ENCODE peak calls at places on chromosomes 1 and 21, in six cellular contexts. Q is BE2C, H is retinal pigment epithelial cell, U is amniotic stem cell, Z is AG08396, E is SW 1271. P is an unnamed sample.
A peak's percentile ranks its signal among the peaks of the same experiment; 100 is the strongest.

GRCh38 chr1:203127672-203128611 is at the start of gene ADORA1:
- DNase-seq in Q (peak; percentile 64), H (no peak), U (peak; percentile 42), Z (peak; percentile 76), E (no peak), P (peak; percentile 63)

GRCh38 chr1:41394405-41394804 is 33.2 kb downstream of the FOXO6 start:
- DNase-seq in Q (no peak), H (no peak), U (no peak), Z (no peak), E (no peak), P (no peak)

GRCh38 chr1:43437031-43437973 is 16.4 kb downstream of the HYI start:
- DNase-seq in Q (no peak), H (no peak), U (no peak), Z (no peak), E (no peak), P (no peak)

GRCh38 chr1:112509005-112509659 is 367 bp downstream of the WNT2B start:
- DNase-seq in Q (no peak), H (no peak), U (no peak), Z (no peak), E (no peak), P (peak; percentile 38)

GRCh38 chr1:180123463-180123936 is 31.2 kb upstream of the QSOX1 start:
- DNase-seq in Q (no peak), H (no peak), U (no peak), Z (no peak), E (no peak), P (no peak)

GRCh38 chr1:186708578-186709203 is 28.5 kb upstream of the PTGS2 start:
- DNase-seq in Q (no peak), H (no peak), U (no peak), Z (no peak), E (no peak), P (peak; percentile 36)

GRCh38 chr1:112618114-112618720 is 724 bp downstream of the ST7L start:
- DNase-seq in Q (no peak), H (no peak), U (no peak), Z (no peak), E (peak; percentile 8), P (peak; percentile 31)

GRCh38 chr1:200896571-200897187 is 2.0 kb downstream of the INAVA start:
- DNase-seq in Q (no peak), H (no peak), U (no peak), Z (no peak), E (no peak), P (no peak)

GRCh38 chr21:31555741-31556191 is 103.7 kb upstream of the SOD1 start:
- DNase-seq in Q (no peak), H (no peak), U (no peak), Z (no peak), E (no peak), P (no peak)

GRCh38 chr1:229406798-229407197 is 27.1 kb downstream of the ACTA1 start:
- DNase-seq in Q (no peak), H (no peak), U (no peak), Z (no peak), E (no peak), P (no peak)

GRCh38 chr1:111948209-111949131 is 41.0 kb downstream of the KCND3 start:
- DNase-seq in Q (peak; percentile 76), H (no peak), U (no peak), Z (no peak), E (no peak), P (peak; percentile 3)

GRCh38 chr1:74422379-74423155 is 89.8 kb downstream of the LRRC53 start:
- DNase-seq in Q (no peak), H (no peak), U (no peak), Z (no peak), E (no peak), P (no peak)

GRCh38 chr1:84888753-84889152 is 4.3 kb downstream of the LPAR3 start:
- DNase-seq in Q (no peak), H (no peak), U (no peak), Z (no peak), E (no peak), P (no peak)

GRCh38 chr1:167794043-167794442 is 72.3 kb downstream of the MPZL1 start:
- DNase-seq in Q (no peak), H (no peak), U (no peak), Z (no peak), E (no peak), P (no peak)

GRCh38 chr21:31720330-31720729 is 11.6 kb downstream of the SCAF4 start:
- DNase-seq in Q (no peak), H (no peak), U (no peak), Z (no peak), E (no peak), P (no peak)

GRCh38 chr1:39965051-39965450 is 10.1 kb downstream of the MFSD2A start:
- DNase-seq in Q (no peak), H (no peak), U (no peak), Z (no peak), E (no peak), P (no peak)

GRCh38 chr1:173062156-173062938 is 11.6 kb upstream of the TNFSF18 start:
- DNase-seq in Q (no peak), H (peak; percentile 46), U (peak; percentile 33), Z (peak; percentile 44), E (peak; percentile 13), P (peak; percentile 71)

GRCh38 chr1:24322636-24323177 is 3.5 kb downstream of the GRHL3 start:
- DNase-seq in Q (no peak), H (no peak), U (no peak), Z (peak; percentile 33), E (no peak), P (no peak)

GRCh38 chr1:222634180-222635013 is 16.5 kb downstream of the MIA3 start:
- DNase-seq in Q (peak; percentile 65), H (peak; percentile 55), U (peak; percentile 46), Z (peak; percentile 61), E (peak; percentile 29), P (peak; percentile 90)

GRCh38 chr1:56374026-56374974 is 205.1 kb downstream of the PLPP3 start:
- DNase-seq in Q (peak; percentile 66), H (no peak), U (no peak), Z (peak; percentile 15), E (no peak), P (peak; percentile 54)

GRCh38 chr1:206581571-206581981 is 30.7 kb downstream of the EIF2D start:
- DNase-seq in Q (no peak), H (no peak), U (no peak), Z (no peak), E (no peak), P (no peak)

GRCh38 chr21:45403825-45404725 is 890 bp upstream of the COL18A1 start:
- DNase-seq in Q (no peak), H (no peak), U (no peak), Z (no peak), E (no peak), P (no peak)

GRCh38 chr1:12608311-12608957 is 9.6 kb downstream of the DHRS3 start:
- DNase-seq in Q (no peak), H (no peak), U (no peak), Z (no peak), E (no peak), P (no peak)

GRCh38 chr1:211684791-211685190 is 9.4 kb upstream of the NEK2 start:
- DNase-seq in Q (no peak), H (no peak), U (no peak), Z (no peak), E (no peak), P (peak; percentile 38)

GRCh38 chr1:117886101-117886795 is 43.2 kb downstream of the GDAP2 start:
- DNase-seq in Q (no peak), H (no peak), U (no peak), Z (peak; percentile 7), E (no peak), P (peak; percentile 30)

GRCh38 chr21:43740497-43741156 is 21.7 kb downstream of the PDXK start:
- DNase-seq in Q (peak; percentile 70), H (no peak), U (no peak), Z (peak; percentile 70), E (no peak), P (peak; percentile 60)

GRCh38 chr21:25583370-25584133 is 23.7 kb downstream of the MRPL39 start:
- DNase-seq in Q (no peak), H (no peak), U (no peak), Z (no peak), E (no peak), P (no peak)

GRCh38 chr1:180571832-180572636 is 13.3 kb downstream of the OVAAL start:
- DNase-seq in Q (no peak), H (no peak), U (no peak), Z (no peak), E (no peak), P (no peak)

GRCh38 chr1:195965036-195965435 is 643.2 kb downstream of the KCNT2 start:
- DNase-seq in Q (no peak), H (peak; percentile 61), U (no peak), Z (no peak), E (no peak), P (no peak)

GRCh38 chr1:235937123-235937522 is 70.4 kb upstream of the LYST start:
- DNase-seq in Q (no peak), H (no peak), U (no peak), Z (no peak), E (no peak), P (no peak)

GRCh38 chr1:95023399-95024050 is 49.2 kb downstream of the ALG14 start:
- DNase-seq in Q (no peak), H (peak; percentile 77), U (peak; percentile 52), Z (peak; percentile 41), E (no peak), P (peak; percentile 83)

GRCh38 chr1:67174716-67175284 is 8.5 kb downstream of the IL23R start:
- DNase-seq in Q (no peak), H (no peak), U (no peak), Z (no peak), E (no peak), P (no peak)

P was measured in foreskin fibroblast.